ENCODE peak calls at places on chromosomes 13 and 19, in seven cellular contexts. R is GM23248, I is endothelial cell of umbilical vein, V is K562, L is neural progenitor cell, B is HCT116, P is fibroblast of lung. N is an unnamed sample.

GRCh38 chr19:46717034-46717715 is at the start of gene PRKD2:
- DNase-seq in R (peak), I (peak), V (peak), L (peak), B (no peak), P (peak), N (peak)

GRCh38 chr19:3701200-3701599 is 932 bp upstream of the PIP5K1C start:
- DNase-seq in R (no peak), I (no peak), V (no peak), L (no peak), B (no peak), P (no peak), N (no peak)

GRCh38 chr19:9721861-9722260 is 46.7 kb downstream of the ZNF846 start:
- DNase-seq in R (no peak), I (no peak), V (no peak), L (peak), B (no peak), P (no peak), N (peak)

GRCh38 chr13:31719214-31719613 is 20.1 kb upstream of the RXFP2 start:
- DNase-seq in R (no peak), I (no peak), V (no peak), L (no peak), B (no peak), P (no peak), N (no peak)

GRCh38 chr13:92355213-92355612 is 871.4 kb upstream of the GPC6 start:
- DNase-seq in R (no peak), I (no peak), V (peak), L (peak), B (no peak), P (peak), N (no peak)

GRCh38 chr13:50576156-50576555 is 267.3 kb downstream of the DLEU7 start:
- DNase-seq in R (peak), I (no peak), V (no peak), L (no peak), B (no peak), P (no peak), N (no peak)

GRCh38 chr19:17755977-17756670 is 4.8 kb downstream of the FCHO1 start:
- DNase-seq in R (no peak), I (no peak), V (peak), L (peak), B (no peak), P (peak), N (peak)

GRCh38 chr19:29614046-29614445 is 8.0 kb downstream of the POP4 start:
- DNase-seq in R (no peak), I (no peak), V (no peak), L (no peak), B (no peak), P (no peak), N (no peak)

GRCh38 chr19:35044317-35045117 is 3.0 kb downstream of the HPN start:
- DNase-seq in R (peak), I (peak), V (peak), L (peak), B (no peak), P (peak), N (peak)

GRCh38 chr19:47020132-47020805 is 632 bp downstream of the NPAS1 start:
- DNase-seq in R (peak), I (no peak), V (peak), L (peak), B (no peak), P (no peak), N (no peak)

GRCh38 chr13:97574926-97575325 is 141.0 kb downstream of the RAP2A start:
- DNase-seq in R (peak), I (peak), V (no peak), L (peak), B (peak), P (peak), N (peak)

GRCh38 chr19:36508325-36508724 is 19.0 kb upstream of the ZNF566 start:
- DNase-seq in R (no peak), I (no peak), V (no peak), L (no peak), B (no peak), P (no peak), N (no peak)

GRCh38 chr13:38697628-38698333 is 10.9 kb downstream of the FREM2 start:
- DNase-seq in R (peak), I (no peak), V (no peak), L (peak), B (no peak), P (no peak), N (no peak)

GRCh38 chr13:100306042-100306441 is 217.1 kb downstream of the PCCA start:
- DNase-seq in R (no peak), I (no peak), V (no peak), L (no peak), B (no peak), P (no peak), N (no peak)

GRCh38 chr13:35720690-35721554 is 244.4 kb upstream of the MAB21L1 start:
- DNase-seq in R (peak), I (peak), V (peak), L (peak), B (peak), P (peak), N (peak)

GRCh38 chr13:103142091-103142594 is 75.9 kb upstream of the SLC10A2 start:
- DNase-seq in R (no peak), I (no peak), V (no peak), L (no peak), B (no peak), P (no peak), N (no peak)

GRCh38 chr19:29547981-29548380 is 22.2 kb downstream of the VSTM2B start:
- DNase-seq in R (peak), I (no peak), V (no peak), L (no peak), B (no peak), P (no peak), N (no peak)

GRCh38 chr13:75764251-75764650 is 128.1 kb downstream of the LMO7 start:
- DNase-seq in R (no peak), I (no peak), V (no peak), L (no peak), B (no peak), P (no peak), N (no peak)

GRCh38 chr13:46475586-46475991 is 77.4 kb upstream of the LRCH1 start:
- DNase-seq in R (peak), I (no peak), V (no peak), L (no peak), B (no peak), P (peak), N (no peak)

GRCh38 chr19:13002389-13002898 is 7.2 kb downstream of the NFIX start:
- DNase-seq in R (peak), I (no peak), V (no peak), L (no peak), B (no peak), P (no peak), N (no peak)

GRCh38 chr13:79450110-79450509 is 30.8 kb upstream of the NDFIP2 start:
- DNase-seq in R (no peak), I (no peak), V (no peak), L (no peak), B (no peak), P (no peak), N (no peak)

GRCh38 chr19:18418034-18418724 is 1.0 kb upstream of the SSBP4 start:
- DNase-seq in R (no peak), I (no peak), V (no peak), L (no peak), B (no peak), P (no peak), N (no peak)

GRCh38 chr19:47707135-47707925 is 5.9 kb upstream of the EHD2 start:
- DNase-seq in R (peak), I (peak), V (peak), L (peak), B (peak), P (peak), N (peak)

GRCh38 chr19:46428278-46429141 is at the start of gene PNMA8C:
- DNase-seq in R (peak), I (peak), V (peak), L (peak), B (no peak), P (peak), N (no peak)

GRCh38 chr13:61954092-61954491 is 538.4 kb upstream of the PCDH20 start:
- DNase-seq in R (peak), I (peak), V (no peak), L (peak), B (peak), P (peak), N (no peak)

GRCh38 chr13:81106348-81106747 is 765.4 kb upstream of the SPRY2 start:
- DNase-seq in R (no peak), I (no peak), V (no peak), L (no peak), B (no peak), P (no peak), N (no peak)

GRCh38 chr19:33275933-33276619 is 26.3 kb downstream of the CEBPA start:
- DNase-seq in R (no peak), I (no peak), V (no peak), L (no peak), B (no peak), P (no peak), N (no peak)

GRCh38 chr19:10407102-10407501 is 3.8 kb upstream of the CDC37 start:
- DNase-seq in R (no peak), I (no peak), V (peak), L (no peak), B (no peak), P (no peak), N (no peak)

GRCh38 chr13:68929055-68929454 is 1178.6 kb upstream of the ATXN8OS start:
- DNase-seq in R (no peak), I (no peak), V (no peak), L (no peak), B (no peak), P (no peak), N (no peak)

GRCh38 chr13:47256618-47257017 is 359.8 kb upstream of the HTR2A start:
- DNase-seq in R (peak), I (no peak), V (no peak), L (no peak), B (no peak), P (peak), N (no peak)

GRCh38 chr13:99459101-99459500 is 42.2 kb upstream of the TM9SF2 start:
- DNase-seq in R (no peak), I (no peak), V (peak), L (no peak), B (no peak), P (no peak), N (no peak)

GRCh38 chr19:46416077-46416709 is 2.8 kb upstream of the CCDC8 start:
- DNase-seq in R (peak), I (peak), V (peak), L (peak), B (peak), P (peak), N (peak)

GRCh38 chr19:44476559-44477408 is 23.5 kb downstream of the ZNF180 start:
- DNase-seq in R (peak), I (peak), V (peak), L (peak), B (no peak), P (peak), N (no peak)

GRCh38 chr13:104006625-104007061 is 940.4 kb upstream of the SLC10A2 start:
- DNase-seq in R (no peak), I (no peak), V (no peak), L (no peak), B (no peak), P (peak), N (no peak)

GRCh38 chr19:55131421-55131820 is 14.0 kb upstream of the PPP1R12C start:
- DNase-seq in R (peak), I (no peak), V (no peak), L (no peak), B (no peak), P (no peak), N (no peak)

GRCh38 chr13:51225034-51225433 is 2.8 kb downstream of the FAM124A start:
- DNase-seq in R (peak), I (no peak), V (no peak), L (no peak), B (no peak), P (no peak), N (no peak)

GRCh38 chr19:17753976-17754375 is 2.7 kb downstream of the FCHO1 start:
- DNase-seq in R (no peak), I (no peak), V (no peak), L (peak), B (no peak), P (no peak), N (no peak)

GRCh38 chr13:66992683-66993082 is 237.5 kb downstream of the PCDH9 start:
- DNase-seq in R (no peak), I (no peak), V (no peak), L (no peak), B (no peak), P (no peak), N (no peak)

GRCh38 chr13:66996503-66996902 is 233.6 kb downstream of the PCDH9 start:
- DNase-seq in R (no peak), I (no peak), V (no peak), L (no peak), B (no peak), P (no peak), N (no peak)

GRCh38 chr13:66995366-66995663 is 234.8 kb downstream of the PCDH9 start:
- DNase-seq in R (no peak), I (no peak), V (no peak), L (no peak), B (no peak), P (no peak), N (peak)

GRCh38 chr13:66994097-66994496 is 236.0 kb downstream of the PCDH9 start:
- DNase-seq in R (peak), I (peak), V (peak), L (peak), B (no peak), P (peak), N (peak)

DNA sequence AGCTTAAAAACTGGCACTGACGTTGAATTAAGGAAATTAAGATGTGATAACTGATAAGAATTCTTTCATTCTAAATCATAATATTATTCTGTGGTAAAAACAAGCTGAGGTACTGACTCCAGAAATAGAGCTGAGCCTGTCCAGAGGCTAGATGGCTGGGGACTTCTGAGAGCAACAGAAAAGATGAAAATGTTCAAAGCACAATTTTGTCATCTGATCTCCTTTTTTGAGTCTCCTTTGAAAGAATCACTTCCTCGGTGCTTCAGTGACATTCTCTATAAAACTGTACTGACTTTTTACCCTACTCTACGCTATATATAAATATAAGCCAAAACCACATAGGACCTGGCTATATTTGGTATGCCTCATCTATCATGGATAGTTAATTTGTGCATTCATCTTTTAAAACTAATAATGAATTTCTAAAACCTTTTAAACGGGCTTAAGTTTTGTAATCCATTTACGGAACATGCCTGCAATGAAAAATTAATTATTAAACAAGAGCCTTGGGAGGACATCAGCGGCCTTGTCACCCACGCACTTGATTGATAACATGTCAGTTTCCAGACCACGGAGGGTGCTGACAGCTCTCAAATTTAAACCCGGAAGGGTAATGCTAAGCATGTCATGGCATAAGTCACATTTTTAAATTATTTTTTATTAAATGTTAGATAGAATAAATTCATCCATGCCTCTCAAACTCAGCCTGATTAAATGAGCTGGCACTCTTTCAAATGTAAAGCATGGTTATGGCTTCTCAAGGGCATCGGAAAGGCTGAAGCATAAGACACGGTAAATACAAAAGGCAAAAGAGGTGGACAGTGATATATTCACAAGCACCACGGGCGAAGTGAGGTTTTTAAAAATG is 235.4 kb downstream of the PCDH9 start:
- DNase-seq in R (no peak), I (no peak), V (no peak), L (no peak), B (no peak), P (no peak), N (no peak)
- H3K9ac ChIP-seq in R (no peak), I (peak), V (no peak), L (no peak), B (no peak), P (no peak), N (peak)

GRCh38 chr19:2282062-2282861 is at the start of gene PEAK3:
- DNase-seq in R (peak), I (peak), V (peak), L (peak), B (no peak), P (peak), N (no peak)
- TF ChIP-seq EZH2 in R (no peak), I (peak), V (no peak), L (peak), B (no peak), P (no peak), N (no peak)

GRCh38 chr19:38266070-38266469 is 1.7 kb downstream of the SPINT2 start:
- DNase-seq in R (no peak), I (no peak), V (no peak), L (no peak), B (no peak), P (no peak), N (no peak)

GRCh38 chr19:38265213-38265861 is 964 bp downstream of the SPINT2 start:
- DNase-seq in R (no peak), I (no peak), V (no peak), L (no peak), B (no peak), P (peak), N (no peak)

GRCh38 chr19:38266981-38267597 is 2.7 kb downstream of the SPINT2 start:
- DNase-seq in R (peak), I (peak), V (peak), L (no peak), B (peak), P (peak), N (no peak)

GRCh38 chr19:38268539-38268938 is 4.2 kb downstream of the SPINT2 start:
- DNase-seq in R (no peak), I (no peak), V (no peak), L (no peak), B (no peak), P (no peak), N (no peak)

GRCh38 chr19:38267780-38268430 is 3.5 kb downstream of the SPINT2 start:
- DNase-seq in R (no peak), I (no peak), V (no peak), L (no peak), B (no peak), P (no peak), N (no peak)
- H3K4me3 ChIP-seq in R (no peak), I (no peak), V (no peak), L (no peak), B (no peak), P (no peak), N (no peak)

GRCh38 chr19:39347332-39348227 is 5.4 kb downstream of the SAMD4B start:
- DNase-seq in R (peak), I (no peak), V (no peak), L (no peak), B (no peak), P (peak), N (no peak)
- H3K9ac ChIP-seq in R (peak), I (no peak), V (peak), L (no peak), B (no peak), P (no peak), N (no peak)